ENCODE peak calls at places on chromosomes 11 and 22, in nine cellular contexts. One of them, this sample, is unnamed.

GRCh38 chr11:6637871-6638270 is 17.7 kb downstream of the DCHS1 start:
- DNase-seq in K562: no peak
- DNase-seq in HepG2: no peak
- DNase-seq in spleen: no peak
- DNase-seq in suprapubic skin: no peak
- DNase-seq in HCT116: no peak
- DNase-seq in stomach: peak; percentile 67
- DNase-seq in sigmoid colon: peak; percentile 70
- DNase-seq in endothelial cell of umbilical vein: no peak
- DNase-seq in this sample: no peak

GRCh38 chr11:69842746-69843528 is 23.7 kb upstream of the FGF3 start:
- DNase-seq in K562: no peak
- DNase-seq in HepG2: no peak
- DNase-seq in spleen: no peak
- DNase-seq in suprapubic skin: peak; percentile 48
- DNase-seq in HCT116: no peak
- DNase-seq in stomach: no peak
- DNase-seq in sigmoid colon: no peak
- DNase-seq in endothelial cell of umbilical vein: no peak
- DNase-seq in this sample: no peak

GRCh38 chr22:39631381-39631780 is 60.8 kb downstream of the CACNA1I start:
- DNase-seq in K562: no peak
- DNase-seq in HepG2: no peak
- DNase-seq in spleen: no peak
- DNase-seq in suprapubic skin: no peak
- DNase-seq in HCT116: no peak
- DNase-seq in stomach: no peak
- DNase-seq in sigmoid colon: no peak
- DNase-seq in endothelial cell of umbilical vein: no peak
- DNase-seq in this sample: no peak

GRCh38 chr11:86537541-86538222 is 134.7 kb downstream of the ME3 start:
- DNase-seq in K562: no peak
- DNase-seq in HepG2: no peak
- DNase-seq in spleen: no peak
- DNase-seq in suprapubic skin: no peak
- DNase-seq in HCT116: peak; percentile 7
- DNase-seq in stomach: no peak
- DNase-seq in sigmoid colon: no peak
- DNase-seq in endothelial cell of umbilical vein: peak; percentile 64
- DNase-seq in this sample: no peak

GRCh38 chr22:28883917-28884753 is 763 bp downstream of the ZNRF3 start:
- DNase-seq in K562: peak; percentile 17
- DNase-seq in HepG2: no peak
- DNase-seq in spleen: peak; percentile 90
- DNase-seq in suprapubic skin: no peak
- DNase-seq in HCT116: peak; percentile 12
- DNase-seq in stomach: peak; percentile 43
- DNase-seq in sigmoid colon: peak; percentile 77
- DNase-seq in endothelial cell of umbilical vein: peak; percentile 27
- DNase-seq in this sample: peak; percentile 42

GRCh38 chr22:20035375-20036084 is 14.6 kb downstream of the TANGO2 start:
- DNase-seq in K562: peak; percentile 77
- DNase-seq in HepG2: no peak
- DNase-seq in spleen: no peak
- DNase-seq in suprapubic skin: no peak
- DNase-seq in HCT116: no peak
- DNase-seq in stomach: no peak
- DNase-seq in sigmoid colon: no peak
- DNase-seq in endothelial cell of umbilical vein: no peak
- DNase-seq in this sample: no peak

GRCh38 chr11:115217726-115218311 is 286.4 kb downstream of the CADM1 start:
- DNase-seq in K562: no peak
- DNase-seq in HepG2: no peak
- DNase-seq in spleen: no peak
- DNase-seq in suprapubic skin: no peak
- DNase-seq in HCT116: no peak
- DNase-seq in stomach: no peak
- DNase-seq in sigmoid colon: no peak
- DNase-seq in endothelial cell of umbilical vein: no peak
- DNase-seq in this sample: no peak

GRCh38 chr22:23501708-23502107 is 78.4 kb downstream of the IGLL1 start:
- DNase-seq in K562: no peak
- DNase-seq in HepG2: no peak
- DNase-seq in spleen: no peak
- DNase-seq in suprapubic skin: peak; percentile 53
- DNase-seq in HCT116: no peak
- DNase-seq in stomach: no peak
- DNase-seq in sigmoid colon: no peak
- DNase-seq in endothelial cell of umbilical vein: no peak
- DNase-seq in this sample: no peak

GRCh38 chr11:62322524-62322923 is 14.7 kb upstream of the ASRGL1 start:
- DNase-seq in K562: no peak
- DNase-seq in HepG2: no peak
- DNase-seq in spleen: no peak
- DNase-seq in suprapubic skin: no peak
- DNase-seq in HCT116: no peak
- DNase-seq in stomach: no peak
- DNase-seq in sigmoid colon: no peak
- DNase-seq in endothelial cell of umbilical vein: no peak
- DNase-seq in this sample: no peak

GRCh38 chr22:25475554-25476022 is 88.9 kb upstream of the GRK3 start:
- DNase-seq in K562: no peak
- DNase-seq in HepG2: no peak
- DNase-seq in spleen: no peak
- DNase-seq in suprapubic skin: no peak
- DNase-seq in HCT116: no peak
- DNase-seq in stomach: no peak
- DNase-seq in sigmoid colon: peak; percentile 72
- DNase-seq in endothelial cell of umbilical vein: peak; percentile 89
- DNase-seq in this sample: no peak

GRCh38 chr11:67082071-67082791 is 25.6 kb downstream of the RHOD start:
- DNase-seq in K562: peak; percentile 44
- DNase-seq in HepG2: no peak
- DNase-seq in spleen: no peak
- DNase-seq in suprapubic skin: no peak
- DNase-seq in HCT116: no peak
- DNase-seq in stomach: no peak
- DNase-seq in sigmoid colon: no peak
- DNase-seq in endothelial cell of umbilical vein: peak; percentile 30
- DNase-seq in this sample: peak; percentile 14

GRCh38 chr11:12731841-12732336 is 57.7 kb downstream of the TEAD1 start:
- DNase-seq in K562: no peak
- DNase-seq in HepG2: no peak
- DNase-seq in spleen: no peak
- DNase-seq in suprapubic skin: no peak
- DNase-seq in HCT116: peak; percentile 15
- DNase-seq in stomach: no peak
- DNase-seq in sigmoid colon: no peak
- DNase-seq in endothelial cell of umbilical vein: no peak
- DNase-seq in this sample: no peak
- TF ChIP-seq POLR2AphosphoS5 in K562: no peak
- TF ChIP-seq POLR2AphosphoS5 in HepG2: no peak
- TF ChIP-seq POLR2AphosphoS5 in spleen: no peak
- TF ChIP-seq POLR2AphosphoS5 in suprapubic skin: no peak
- TF ChIP-seq POLR2AphosphoS5 in HCT116: no peak
- TF ChIP-seq POLR2AphosphoS5 in stomach: no peak
- TF ChIP-seq POLR2AphosphoS5 in sigmoid colon: no peak
- TF ChIP-seq POLR2AphosphoS5 in endothelial cell of umbilical vein: no peak
- TF ChIP-seq POLR2AphosphoS5 in this sample: no peak

GRCh38 chr11:10317281-10317755 is 12.4 kb downstream of the ADM start:
- DNase-seq in K562: no peak
- DNase-seq in HepG2: no peak
- DNase-seq in spleen: no peak
- DNase-seq in suprapubic skin: no peak
- DNase-seq in HCT116: no peak
- DNase-seq in stomach: no peak
- DNase-seq in sigmoid colon: no peak
- DNase-seq in endothelial cell of umbilical vein: no peak
- DNase-seq in this sample: no peak
- TF ChIP-seq POLR2A in K562: no peak
- TF ChIP-seq POLR2A in HepG2: no peak
- TF ChIP-seq POLR2A in spleen: no peak
- TF ChIP-seq POLR2A in suprapubic skin: no peak
- TF ChIP-seq POLR2A in HCT116: no peak
- TF ChIP-seq POLR2A in stomach: no peak
- TF ChIP-seq POLR2A in sigmoid colon: no peak
- TF ChIP-seq POLR2A in endothelial cell of umbilical vein: no peak
- TF ChIP-seq POLR2A in this sample: no peak

GRCh38 chr11:110711776-110712642 is at the start of gene ARHGAP20:
- DNase-seq in K562: peak; percentile 62
- DNase-seq in HepG2: peak; percentile 6
- DNase-seq in spleen: peak; percentile 92
- DNase-seq in suprapubic skin: peak; percentile 80
- DNase-seq in HCT116: no peak
- DNase-seq in stomach: peak; percentile 76
- DNase-seq in sigmoid colon: peak; percentile 85
- DNase-seq in endothelial cell of umbilical vein: peak; percentile 62
- DNase-seq in this sample: peak; percentile 77
- TF ChIP-seq CTCF in K562: no peak
- TF ChIP-seq CTCF in HepG2: no peak
- TF ChIP-seq CTCF in spleen: no peak
- TF ChIP-seq CTCF in suprapubic skin: no peak
- TF ChIP-seq CTCF in HCT116: no peak
- TF ChIP-seq CTCF in stomach: no peak
- TF ChIP-seq CTCF in sigmoid colon: no peak
- TF ChIP-seq CTCF in endothelial cell of umbilical vein: no peak
- TF ChIP-seq CTCF in this sample: no peak

GRCh38 chr11:132245558-132246385 is 875.4 kb downstream of the NTM start:
- DNase-seq in K562: no peak
- DNase-seq in HepG2: no peak
- DNase-seq in spleen: no peak
- DNase-seq in suprapubic skin: no peak
- DNase-seq in HCT116: no peak
- DNase-seq in stomach: no peak
- DNase-seq in sigmoid colon: no peak
- DNase-seq in endothelial cell of umbilical vein: no peak
- DNase-seq in this sample: no peak

GRCh38 chr11:132253469-132254264 is 883.3 kb downstream of the NTM start:
- DNase-seq in K562: no peak
- DNase-seq in HepG2: no peak
- DNase-seq in spleen: no peak
- DNase-seq in suprapubic skin: no peak
- DNase-seq in HCT116: no peak
- DNase-seq in stomach: no peak
- DNase-seq in sigmoid colon: no peak
- DNase-seq in endothelial cell of umbilical vein: no peak
- DNase-seq in this sample: no peak

GRCh38 chr11:132249256-132249655 is 878.8 kb downstream of the NTM start:
- DNase-seq in K562: no peak
- DNase-seq in HepG2: no peak
- DNase-seq in spleen: no peak
- DNase-seq in suprapubic skin: no peak
- DNase-seq in HCT116: no peak
- DNase-seq in stomach: no peak
- DNase-seq in sigmoid colon: no peak
- DNase-seq in endothelial cell of umbilical vein: no peak
- DNase-seq in this sample: no peak

GRCh38 chr11:132248585-132248984 is 878.2 kb downstream of the NTM start:
- DNase-seq in K562: no peak
- DNase-seq in HepG2: no peak
- DNase-seq in spleen: no peak
- DNase-seq in suprapubic skin: no peak
- DNase-seq in HCT116: no peak
- DNase-seq in stomach: no peak
- DNase-seq in sigmoid colon: no peak
- DNase-seq in endothelial cell of umbilical vein: no peak
- DNase-seq in this sample: no peak

DNA sequence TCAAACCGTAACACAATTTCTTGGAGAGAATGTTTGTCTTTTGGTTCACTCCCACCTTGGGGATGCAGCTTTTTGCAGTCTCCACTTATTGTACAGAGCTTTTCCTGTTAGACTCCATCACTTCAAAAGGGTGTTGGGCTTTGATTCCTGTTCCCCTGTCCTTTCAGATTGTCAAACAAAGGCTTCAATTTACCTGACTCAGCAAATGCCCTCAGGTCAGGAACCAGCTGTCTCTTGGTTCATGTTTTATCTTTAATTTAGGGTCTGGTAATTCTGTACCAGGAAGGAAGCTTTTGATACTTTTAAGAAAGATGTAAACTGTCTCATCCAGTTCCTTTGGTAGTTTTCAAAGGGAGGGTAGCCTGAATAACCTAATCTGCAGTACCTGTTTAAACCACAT is 880.7 kb downstream of the NTM start:
- DNase-seq in K562: no peak
- DNase-seq in HepG2: no peak
- DNase-seq in spleen: no peak
- DNase-seq in suprapubic skin: no peak
- DNase-seq in HCT116: no peak
- DNase-seq in stomach: no peak
- DNase-seq in sigmoid colon: no peak
- DNase-seq in endothelial cell of umbilical vein: no peak
- DNase-seq in this sample: no peak
- TF ChIP-seq POLR2AphosphoS5 in K562: no peak
- TF ChIP-seq POLR2AphosphoS5 in HepG2: no peak
- TF ChIP-seq POLR2AphosphoS5 in spleen: no peak
- TF ChIP-seq POLR2AphosphoS5 in suprapubic skin: no peak
- TF ChIP-seq POLR2AphosphoS5 in HCT116: no peak
- TF ChIP-seq POLR2AphosphoS5 in stomach: no peak
- TF ChIP-seq POLR2AphosphoS5 in sigmoid colon: no peak
- TF ChIP-seq POLR2AphosphoS5 in endothelial cell of umbilical vein: no peak
- TF ChIP-seq POLR2AphosphoS5 in this sample: no peak

DNA sequence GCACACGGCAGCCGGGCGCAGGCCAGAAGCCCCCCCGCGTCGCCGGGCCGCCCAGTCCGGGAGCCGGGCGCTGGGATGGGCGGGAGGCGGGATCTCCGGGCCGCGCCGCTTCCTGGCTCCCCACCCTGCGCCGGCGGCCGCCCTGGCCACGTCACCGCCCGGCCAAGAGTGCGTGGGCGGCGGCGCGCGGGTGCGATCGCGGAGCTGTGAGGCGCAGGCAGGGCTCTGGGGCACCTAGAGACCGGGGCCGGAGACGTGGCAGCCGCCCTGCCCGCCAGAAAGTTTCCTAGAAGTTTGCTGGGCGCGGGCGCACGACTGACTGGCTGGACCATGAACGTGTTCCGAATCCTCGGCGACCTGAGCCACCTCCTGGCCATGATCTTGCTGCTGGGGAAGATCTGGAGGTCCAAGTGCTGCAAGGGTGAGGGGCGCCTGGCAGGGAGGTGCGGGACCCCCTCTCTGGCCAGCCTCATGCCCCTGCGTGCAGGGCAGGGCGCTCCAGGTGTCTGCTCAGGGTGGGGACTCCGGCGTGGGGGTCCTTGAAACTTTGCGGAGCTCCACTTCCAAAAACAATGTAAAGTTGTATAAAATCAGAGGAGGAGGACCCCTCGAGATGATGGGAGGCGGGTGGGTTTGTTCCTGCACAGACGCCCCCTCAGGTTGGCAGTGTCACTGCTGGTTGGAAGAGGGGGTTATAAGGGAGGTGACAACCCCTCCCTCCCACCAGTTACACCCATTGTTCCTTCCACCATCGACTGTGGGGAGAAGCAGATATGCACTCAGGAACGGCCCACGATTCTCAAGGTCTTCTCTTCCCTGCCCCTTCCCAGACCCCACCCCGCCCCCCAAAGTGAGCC is at the start of gene KDELR3:
- DNase-seq in K562: peak; percentile 91
- DNase-seq in HepG2: no peak
- DNase-seq in spleen: peak; percentile 79
- DNase-seq in suprapubic skin: no peak
- DNase-seq in HCT116: peak; percentile 15
- DNase-seq in stomach: peak; percentile 72
- DNase-seq in sigmoid colon: peak; percentile 80
- DNase-seq in endothelial cell of umbilical vein: peak; percentile 55
- DNase-seq in this sample: peak; percentile 80
- TF ChIP-seq POLR2A in K562: peak; percentile 65
- TF ChIP-seq POLR2A in HepG2: peak; percentile 62
- TF ChIP-seq POLR2A in spleen: no peak
- TF ChIP-seq POLR2A in suprapubic skin: no peak
- TF ChIP-seq POLR2A in HCT116: peak; percentile 40
- TF ChIP-seq POLR2A in stomach: no peak
- TF ChIP-seq POLR2A in sigmoid colon: no peak
- TF ChIP-seq POLR2A in endothelial cell of umbilical vein: peak; percentile 76
- TF ChIP-seq POLR2A in this sample: peak; percentile 43

GRCh38 chr11:2975594-2975993 is 16.5 kb downstream of the NAP1L4 start:
- DNase-seq in K562: peak; percentile 37
- DNase-seq in HepG2: peak; percentile 50
- DNase-seq in spleen: no peak
- DNase-seq in suprapubic skin: no peak
- DNase-seq in HCT116: peak; percentile 36
- DNase-seq in stomach: peak; percentile 32
- DNase-seq in sigmoid colon: no peak
- DNase-seq in endothelial cell of umbilical vein: no peak
- DNase-seq in this sample: no peak
- TF ChIP-seq CTCF in K562: peak; percentile 57
- TF ChIP-seq CTCF in HepG2: peak; percentile 70
- TF ChIP-seq CTCF in spleen: no peak
- TF ChIP-seq CTCF in suprapubic skin: no peak
- TF ChIP-seq CTCF in HCT116: peak; percentile 62
- TF ChIP-seq CTCF in stomach: no peak
- TF ChIP-seq CTCF in sigmoid colon: no peak
- TF ChIP-seq CTCF in endothelial cell of umbilical vein: peak; percentile 35
- TF ChIP-seq CTCF in this sample: peak; percentile 17

This sample was measured in transverse colon.